ENCODE peak calls at places on chromosomes 2 and 18, in seven cellular contexts. Z, J, Q, E, O, C and R are unnamed samples.

GRCh38 chr2:102005989-102006885 is 14.5 kb downstream of the IL1R2 start:
- DNase-seq in O (no peak), C (no peak), Q (no peak), J (no peak), E (no peak), Z (peak), R (peak)

GRCh38 chr2:121735520-121736074 is 1.1 kb downstream of the NIFK start:
- DNase-seq in O (no peak), C (no peak), Z (no peak), E (peak), J (no peak), Q (no peak), R (no peak)

GRCh38 chr2:84959045-84959493 is 11.9 kb upstream of the KCMF1 start:
- DNase-seq in E (no peak), Q (no peak), C (no peak), J (no peak), O (no peak), Z (no peak), R (no peak)

GRCh38 chr2:16210841-16211240 is 270.5 kb downstream of the MYCN start:
- DNase-seq in Q (no peak), J (no peak), O (no peak), C (no peak), E (no peak), Z (no peak), R (no peak)

GRCh38 chr2:43075054-43075593 is 151.3 kb downstream of the ZFP36L2 start:
- DNase-seq in E (no peak), C (peak), Q (peak), Z (no peak), O (no peak), J (no peak), R (peak)

GRCh38 chr18:3251249-3251962 is 3.8 kb downstream of the MYL12A start:
- DNase-seq in E (no peak), Z (no peak), Q (no peak), O (no peak), J (no peak), C (no peak), R (no peak)

GRCh38 chr2:36492216-36492945 is 105.6 kb downstream of the FEZ2 start:
- DNase-seq in Z (no peak), C (no peak), O (no peak), Q (no peak), E (no peak), J (no peak), R (no peak)

GRCh38 chr2:237864030-237864931 is 4.9 kb downstream of the RAMP1 start:
- DNase-seq in Z (no peak), Q (no peak), E (peak), J (no peak), O (no peak), C (no peak), R (no peak)

GRCh38 chr2:234257859-234258561 is 207.5 kb downstream of the SPP2 start:
- DNase-seq in O (no peak), C (peak), J (no peak), E (no peak), Z (peak), Q (peak), R (peak)

GRCh38 chr2:201546576-201546975 is 95.0 kb downstream of the STRADB start:
- DNase-seq in E (no peak), Z (no peak), J (no peak), C (no peak), Q (peak), O (no peak), R (no peak)

GRCh38 chr2:29054430-29054829 is 19.9 kb downstream of the PCARE start:
- DNase-seq in J (no peak), Q (no peak), C (no peak), E (no peak), O (no peak), Z (no peak), R (no peak)

GRCh38 chr2:207539470-207539869 is 9.7 kb downstream of the CREB1 start:
- DNase-seq in Z (no peak), J (no peak), C (no peak), Q (no peak), E (no peak), O (no peak), R (no peak)

GRCh38 chr2:40384714-40385113 is 67.2 kb downstream of the SLC8A1 start:
- DNase-seq in J (no peak), O (no peak), Q (peak), Z (no peak), C (no peak), E (no peak), R (no peak)

GRCh38 chr2:15776992-15777702 is 163.2 kb upstream of the MYCN start:
- DNase-seq in O (no peak), Z (no peak), Q (no peak), C (no peak), E (no peak), J (no peak), R (no peak)

GRCh38 chr2:42443980-42444379 is 49.8 kb downstream of the KCNG3 start:
- DNase-seq in Z (no peak), C (no peak), E (no peak), J (no peak), O (no peak), Q (no peak), R (no peak)

GRCh38 chr2:30866974-30867373 is 59.7 kb upstream of the CAPN13 start:
- DNase-seq in Z (no peak), J (no peak), E (no peak), Q (no peak), C (no peak), O (no peak), R (no peak)

GRCh38 chr18:21112543-21113105 is 1.0 kb upstream of the ROCK1 start:
- DNase-seq in J (no peak), Q (no peak), E (no peak), O (no peak), C (no peak), Z (no peak), R (no peak)

GRCh38 chr2:239244625-239245024 is 156.2 kb downstream of the HDAC4 start:
- DNase-seq in O (no peak), Q (no peak), J (no peak), C (no peak), Z (no peak), E (no peak), R (no peak)

GRCh38 chr2:232325324-232326273 is 53.0 kb upstream of the ALPP start:
- DNase-seq in O (no peak), Q (no peak), J (peak), C (peak), Z (peak), E (peak), R (peak)

GRCh38 chr2:168641636-168642035 is 160.8 kb upstream of the NOSTRIN start:
- DNase-seq in C (no peak), Z (no peak), Q (no peak), J (no peak), E (no peak), O (no peak), R (no peak)

GRCh38 chr2:71419976-71420375 is 33.4 kb upstream of the DYSF start:
- DNase-seq in J (no peak), E (no peak), Q (no peak), O (no peak), C (no peak), Z (no peak), R (no peak)

GRCh38 chr2:167249197-167249596 is 360.9 kb downstream of the XIRP2 start:
- DNase-seq in Q (no peak), Z (no peak), O (no peak), C (no peak), E (no peak), J (no peak), R (no peak)

GRCh38 chr2:56334622-56335021 is 150.8 kb downstream of the CCDC85A start:
- DNase-seq in Q (no peak), J (no peak), E (no peak), O (no peak), C (no peak), Z (no peak), R (no peak)

GRCh38 chr2:119476301-119477117 is 44.9 kb downstream of the TMEM37 start:
- DNase-seq in E (peak), Z (peak), Q (no peak), C (peak), J (no peak), O (no peak), R (peak)

GRCh38 chr2:120993661-120994060 is 258.0 kb downstream of the GLI2 start:
- DNase-seq in Z (no peak), J (no peak), O (no peak), C (no peak), Q (no peak), E (no peak), R (no peak)

GRCh38 chr2:88698498-88699233 is 7.2 kb downstream of the RPIA start:
- DNase-seq in C (peak), Z (peak), E (no peak), O (no peak), J (no peak), Q (no peak), R (no peak)